ENCODE peak calls at places on chromosomes 2 and 18, in ten cellular contexts. One of them, this sample, is unnamed.

GRCh38 chr2:230325316-230326243 is 1.4 kb upstream of the SP140L start:
- DNase-seq in germinal center: no peak
- DNase-seq in astrocyte of the spinal cord: no peak
- DNase-seq in NCI-H748 treated with DMSO at 0.1 percent for 48 hours: no peak
- DNase-seq in foreskin melanocyte: no peak
- DNase-seq in Calu3: no peak
- DNase-seq in stimulated activated CD4-positive, alpha-beta T cell treated with anti-CD3 and anti-CD28 coated beads, Interleukin-12 subunit alpha, Interleukin-12 subunit beta, amount 100 ng/mL, for 48 hours: no peak
- DNase-seq in CD4-positive, CD25-positive, alpha-beta regulatory T cell: no peak
- DNase-seq in astrocyte: no peak
- DNase-seq in cardiac fibroblast: no peak
- DNase-seq in this sample: no peak

GRCh38 chr18:23135679-23136325 is 517 bp downstream of the CABLES1 start:
- DNase-seq in germinal center: peak; percentile 46
- DNase-seq in astrocyte of the spinal cord: no peak
- DNase-seq in NCI-H748 treated with DMSO at 0.1 percent for 48 hours: peak; percentile 16
- DNase-seq in astrocyte: no peak
- DNase-seq in stimulated activated CD4-positive, alpha-beta T cell treated with anti-CD3 and anti-CD28 coated beads, Interleukin-12 subunit alpha, Interleukin-12 subunit beta, amount 100 ng/mL, for 48 hours: no peak
- DNase-seq in CD4-positive, CD25-positive, alpha-beta regulatory T cell: peak; percentile 40
- DNase-seq in Calu3: peak; percentile 44
- DNase-seq in foreskin melanocyte: no peak
- DNase-seq in cardiac fibroblast: no peak
- DNase-seq in this sample: no peak

GRCh38 chr18:80046011-80046410 is 11.8 kb downstream of the RBFA start:
- DNase-seq in NCI-H748 treated with DMSO at 0.1 percent for 48 hours: no peak
- DNase-seq in germinal center: no peak
- DNase-seq in stimulated activated CD4-positive, alpha-beta T cell treated with anti-CD3 and anti-CD28 coated beads, Interleukin-12 subunit alpha, Interleukin-12 subunit beta, amount 100 ng/mL, for 48 hours: no peak
- DNase-seq in astrocyte of the spinal cord: no peak
- DNase-seq in astrocyte: no peak
- DNase-seq in cardiac fibroblast: no peak
- DNase-seq in Calu3: no peak
- DNase-seq in CD4-positive, CD25-positive, alpha-beta regulatory T cell: no peak
- DNase-seq in foreskin melanocyte: no peak
- DNase-seq in this sample: no peak

GRCh38 chr2:150060341-150060740 is 427.1 kb downstream of the RND3 start:
- DNase-seq in cardiac fibroblast: peak; percentile 33
- DNase-seq in astrocyte of the spinal cord: no peak
- DNase-seq in germinal center: no peak
- DNase-seq in astrocyte: no peak
- DNase-seq in NCI-H748 treated with DMSO at 0.1 percent for 48 hours: no peak
- DNase-seq in CD4-positive, CD25-positive, alpha-beta regulatory T cell: no peak
- DNase-seq in Calu3: no peak
- DNase-seq in stimulated activated CD4-positive, alpha-beta T cell treated with anti-CD3 and anti-CD28 coated beads, Interleukin-12 subunit alpha, Interleukin-12 subunit beta, amount 100 ng/mL, for 48 hours: no peak
- DNase-seq in foreskin melanocyte: peak; percentile 94
- DNase-seq in this sample: no peak

GRCh38 chr2:167264380-167264779 is 376.1 kb downstream of the XIRP2 start:
- DNase-seq in NCI-H748 treated with DMSO at 0.1 percent for 48 hours: no peak
- DNase-seq in astrocyte of the spinal cord: peak; percentile 30
- DNase-seq in CD4-positive, CD25-positive, alpha-beta regulatory T cell: peak; percentile 0
- DNase-seq in stimulated activated CD4-positive, alpha-beta T cell treated with anti-CD3 and anti-CD28 coated beads, Interleukin-12 subunit alpha, Interleukin-12 subunit beta, amount 100 ng/mL, for 48 hours: no peak
- DNase-seq in foreskin melanocyte: peak; percentile 40
- DNase-seq in astrocyte: no peak
- DNase-seq in germinal center: no peak
- DNase-seq in cardiac fibroblast: peak; percentile 34
- DNase-seq in Calu3: peak; percentile 43
- DNase-seq in this sample: no peak

GRCh38 chr2:228819701-228820100 is 451.4 kb downstream of the PID1 start:
- DNase-seq in cardiac fibroblast: peak; percentile 34
- DNase-seq in astrocyte of the spinal cord: no peak
- DNase-seq in foreskin melanocyte: no peak
- DNase-seq in CD4-positive, CD25-positive, alpha-beta regulatory T cell: no peak
- DNase-seq in NCI-H748 treated with DMSO at 0.1 percent for 48 hours: no peak
- DNase-seq in germinal center: no peak
- DNase-seq in astrocyte: no peak
- DNase-seq in stimulated activated CD4-positive, alpha-beta T cell treated with anti-CD3 and anti-CD28 coated beads, Interleukin-12 subunit alpha, Interleukin-12 subunit beta, amount 100 ng/mL, for 48 hours: no peak
- DNase-seq in Calu3: no peak
- DNase-seq in this sample: peak; percentile 15

GRCh38 chr2:219658447-219658846 is 31.0 kb downstream of the SLC4A3 start:
- DNase-seq in CD4-positive, CD25-positive, alpha-beta regulatory T cell: no peak
- DNase-seq in stimulated activated CD4-positive, alpha-beta T cell treated with anti-CD3 and anti-CD28 coated beads, Interleukin-12 subunit alpha, Interleukin-12 subunit beta, amount 100 ng/mL, for 48 hours: no peak
- DNase-seq in astrocyte of the spinal cord: peak; percentile 57
- DNase-seq in foreskin melanocyte: no peak
- DNase-seq in Calu3: no peak
- DNase-seq in NCI-H748 treated with DMSO at 0.1 percent for 48 hours: no peak
- DNase-seq in astrocyte: no peak
- DNase-seq in cardiac fibroblast: peak; percentile 44
- DNase-seq in germinal center: no peak
- DNase-seq in this sample: peak; percentile 41

GRCh38 chr2:75870654-75871137 is 160.0 kb upstream of the GCFC2 start:
- DNase-seq in germinal center: no peak
- DNase-seq in astrocyte: no peak
- DNase-seq in NCI-H748 treated with DMSO at 0.1 percent for 48 hours: no peak
- DNase-seq in stimulated activated CD4-positive, alpha-beta T cell treated with anti-CD3 and anti-CD28 coated beads, Interleukin-12 subunit alpha, Interleukin-12 subunit beta, amount 100 ng/mL, for 48 hours: no peak
- DNase-seq in Calu3: no peak
- DNase-seq in cardiac fibroblast: no peak
- DNase-seq in foreskin melanocyte: no peak
- DNase-seq in CD4-positive, CD25-positive, alpha-beta regulatory T cell: no peak
- DNase-seq in astrocyte of the spinal cord: no peak
- DNase-seq in this sample: no peak

GRCh38 chr2:142038826-142039225 is 92.0 kb downstream of the LRP1B start:
- DNase-seq in Calu3: no peak
- DNase-seq in astrocyte of the spinal cord: peak; percentile 32
- DNase-seq in stimulated activated CD4-positive, alpha-beta T cell treated with anti-CD3 and anti-CD28 coated beads, Interleukin-12 subunit alpha, Interleukin-12 subunit beta, amount 100 ng/mL, for 48 hours: no peak
- DNase-seq in NCI-H748 treated with DMSO at 0.1 percent for 48 hours: no peak
- DNase-seq in cardiac fibroblast: no peak
- DNase-seq in CD4-positive, CD25-positive, alpha-beta regulatory T cell: no peak
- DNase-seq in astrocyte: peak; percentile 74
- DNase-seq in germinal center: no peak
- DNase-seq in foreskin melanocyte: no peak
- DNase-seq in this sample: no peak

GRCh38 chr2:187117483-187117882 is 268.5 kb upstream of the ZSWIM2 start:
- DNase-seq in cardiac fibroblast: peak; percentile 20
- DNase-seq in astrocyte: no peak
- DNase-seq in NCI-H748 treated with DMSO at 0.1 percent for 48 hours: no peak
- DNase-seq in germinal center: no peak
- DNase-seq in foreskin melanocyte: no peak
- DNase-seq in stimulated activated CD4-positive, alpha-beta T cell treated with anti-CD3 and anti-CD28 coated beads, Interleukin-12 subunit alpha, Interleukin-12 subunit beta, amount 100 ng/mL, for 48 hours: no peak
- DNase-seq in CD4-positive, CD25-positive, alpha-beta regulatory T cell: no peak
- DNase-seq in Calu3: no peak
- DNase-seq in astrocyte of the spinal cord: no peak
- DNase-seq in this sample: no peak

GRCh38 chr2:27095745-27096651 is 9.4 kb downstream of the KHK start:
- DNase-seq in Calu3: peak; percentile 49
- DNase-seq in astrocyte: no peak
- DNase-seq in cardiac fibroblast: peak; percentile 70
- DNase-seq in astrocyte of the spinal cord: peak; percentile 44
- DNase-seq in stimulated activated CD4-positive, alpha-beta T cell treated with anti-CD3 and anti-CD28 coated beads, Interleukin-12 subunit alpha, Interleukin-12 subunit beta, amount 100 ng/mL, for 48 hours: no peak
- DNase-seq in NCI-H748 treated with DMSO at 0.1 percent for 48 hours: peak; percentile 28
- DNase-seq in foreskin melanocyte: peak; percentile 51
- DNase-seq in germinal center: peak; percentile 79
- DNase-seq in CD4-positive, CD25-positive, alpha-beta regulatory T cell: peak; percentile 65
- DNase-seq in this sample: peak; percentile 41